ENCODE peak calls at places on chromosomes 2 and 18, in seven cellular contexts. I, V, Q, M, H, L and F are unnamed samples.

GRCh38 chr2:134412639-134412999 is 158.7 kb downstream of the MGAT5 start:
- DNase-seq in I (no peak), V (no peak), Q (no peak), M (no peak), H (no peak), L (no peak), F (no peak)

GRCh38 chr2:10620481-10620880 is 69.3 kb downstream of the NOL10 start:
- DNase-seq in I (no peak), V (no peak), Q (no peak), M (no peak), H (no peak), L (no peak), F (no peak)

GRCh38 chr2:218892693-218893348 is 12.2 kb downstream of the WNT10A start:
- DNase-seq in I (peak), V (peak), Q (peak), M (peak), H (peak), L (peak), F (peak)

GRCh38 chr2:6957910-6958615 is 40.9 kb downstream of the RNF144A start:
- DNase-seq in I (no peak), V (no peak), Q (no peak), M (no peak), H (no peak), L (no peak), F (no peak)

GRCh38 chr2:151761193-151761592 is 26.9 kb upstream of the NEB start:
- DNase-seq in I (no peak), V (no peak), Q (no peak), M (no peak), H (no peak), L (no peak), F (no peak)

GRCh38 chr2:24203029-24203786 is 28.4 kb downstream of the FAM228A start:
- DNase-seq in I (no peak), V (no peak), Q (no peak), M (no peak), H (no peak), L (no peak), F (no peak)

GRCh38 chr2:232385660-232386489 is 7.3 kb downstream of the ALPP start:
- DNase-seq in I (no peak), V (no peak), Q (no peak), M (no peak), H (no peak), L (no peak), F (no peak)

GRCh38 chr2:6968319-6969100 is 51.3 kb downstream of the RNF144A start:
- DNase-seq in I (peak), V (no peak), Q (peak), M (no peak), H (no peak), L (no peak), F (no peak)

GRCh38 chr18:13217466-13217961 is 1.0 kb upstream of the LDLRAD4 start:
- DNase-seq in I (no peak), V (peak), Q (peak), M (peak), H (no peak), L (no peak), F (peak)

GRCh38 chr2:178241852-178242551 is 47.7 kb downstream of the OSBPL6 start:
- DNase-seq in I (no peak), V (no peak), Q (peak), M (no peak), H (no peak), L (no peak), F (no peak)

GRCh38 chr2:182504903-182505302 is 78.1 kb upstream of the PDE1A start:
- DNase-seq in I (no peak), V (no peak), Q (no peak), M (no peak), H (no peak), L (no peak), F (no peak)

GRCh38 chr2:206203331-206203730 is 43.6 kb downstream of the EEF1B2 start:
- DNase-seq in I (no peak), V (no peak), Q (no peak), M (no peak), H (no peak), L (no peak), F (no peak)

GRCh38 chr2:16821696-16822095 is 156.1 kb upstream of the CYRIA start:
- DNase-seq in I (no peak), V (no peak), Q (no peak), M (no peak), H (no peak), L (no peak), F (no peak)

GRCh38 chr2:233083782-233084181 is 23.6 kb downstream of the INPP5D start:
- DNase-seq in I (no peak), V (no peak), Q (no peak), M (no peak), H (no peak), L (no peak), F (no peak)

GRCh38 chr18:50629148-50629631 is 69.3 kb downstream of the MAPK4 start:
- DNase-seq in I (no peak), V (no peak), Q (no peak), M (no peak), H (no peak), L (no peak), F (no peak)

GRCh38 chr2:235444101-235444597 is 49.7 kb upstream of the AGAP1 start:
- DNase-seq in I (peak), V (no peak), Q (no peak), M (no peak), H (no peak), L (no peak), F (no peak)

GRCh38 chr18:61331051-61331450 is 2.2 kb upstream of the CDH20 start:
- DNase-seq in I (no peak), V (no peak), Q (no peak), M (no peak), H (no peak), L (no peak), F (no peak)

GRCh38 chr2:140580799-140581198 is 1550.0 kb downstream of the LRP1B start:
- DNase-seq in I (no peak), V (no peak), Q (peak), M (no peak), H (no peak), L (no peak), F (no peak)

GRCh38 chr2:183244300-183244849 is 120.1 kb downstream of the NUP35 start:
- DNase-seq in I (no peak), V (no peak), Q (no peak), M (no peak), H (no peak), L (no peak), F (no peak)

GRCh38 chr2:231883468-231883881 is 42.7 kb downstream of the NPPC start:
- DNase-seq in I (no peak), V (no peak), Q (no peak), M (no peak), H (no peak), L (no peak), F (no peak)

GRCh38 chr2:159786938-159787337 is 11.1 kb downstream of the CD302 start:
- DNase-seq in I (no peak), V (no peak), Q (no peak), M (no peak), H (no peak), L (no peak), F (no peak)

GRCh38 chr2:15359716-15360531 is 201.2 kb downstream of the NBAS start:
- DNase-seq in I (peak), V (no peak), Q (no peak), M (no peak), H (no peak), L (no peak), F (no peak)

GRCh38 chr2:28317390-28317789 is 75.3 kb upstream of the FOSL2 start:
- DNase-seq in I (no peak), V (no peak), Q (no peak), M (no peak), H (no peak), L (no peak), F (no peak)

GRCh38 chr18:58827886-58828285 is 36.8 kb upstream of the ZNF532 start:
- DNase-seq in I (no peak), V (no peak), Q (no peak), M (no peak), H (no peak), L (no peak), F (no peak)

GRCh38 chr2:46020416-46020815 is 276.8 kb upstream of the EPAS1 start:
- DNase-seq in I (no peak), V (no peak), Q (no peak), M (no peak), H (no peak), L (no peak), F (no peak)

GRCh38 chr2:56195563-56195962 is 11.8 kb downstream of the CCDC85A start:
- DNase-seq in I (no peak), V (no peak), Q (no peak), M (no peak), H (no peak), L (no peak), F (no peak)

GRCh38 chr2:205659922-205660321 is 22.4 kb upstream of the NRP2 start:
- DNase-seq in I (no peak), V (peak), Q (no peak), M (no peak), H (no peak), L (no peak), F (no peak)

GRCh38 chr18:28331551-28331950 is 154.6 kb upstream of the CDH2 start:
- DNase-seq in I (no peak), V (no peak), Q (no peak), M (no peak), H (no peak), L (no peak), F (no peak)

GRCh38 chr2:86446060-86446459 is 4.9 kb downstream of the KDM3A start:
- DNase-seq in I (peak), V (no peak), Q (no peak), M (no peak), H (no peak), L (no peak), F (no peak)

GRCh38 chr2:216710531-216711282 is 15.4 kb upstream of the IGFBP5 start:
- DNase-seq in I (no peak), V (no peak), Q (no peak), M (no peak), H (no peak), L (no peak), F (no peak)

GRCh38 chr18:45801396-45802004 is 24.0 kb upstream of the SIGLEC15 start:
- DNase-seq in I (no peak), V (no peak), Q (no peak), M (no peak), H (no peak), L (no peak), F (no peak)

GRCh38 chr2:161681043-161681442 is 56.8 kb downstream of the SLC4A10 start:
- DNase-seq in I (no peak), V (no peak), Q (no peak), M (no peak), H (no peak), L (no peak), F (no peak)

GRCh38 chr2:28643324-28643723 is 108.3 kb upstream of the PPP1CB start:
- DNase-seq in I (peak), V (no peak), Q (no peak), M (no peak), H (no peak), L (no peak), F (no peak)

GRCh38 chr18:6465281-6465680 is 50.6 kb upstream of the L3MBTL4 start:
- DNase-seq in I (no peak), V (no peak), Q (no peak), M (no peak), H (no peak), L (no peak), F (no peak)
- TF ChIP-seq TAF1 in I (no peak), V (no peak), Q (no peak), M (no peak), H (no peak), L (no peak), F (no peak)

GRCh38 chr2:211495339-211495738 is 938.9 kb downstream of the CPS1 start:
- DNase-seq in I (no peak), V (no peak), Q (no peak), M (no peak), H (no peak), L (no peak), F (no peak)
- TF ChIP-seq TAF1 in I (no peak), V (no peak), Q (no peak), M (no peak), H (no peak), L (no peak), F (no peak)

DNA sequence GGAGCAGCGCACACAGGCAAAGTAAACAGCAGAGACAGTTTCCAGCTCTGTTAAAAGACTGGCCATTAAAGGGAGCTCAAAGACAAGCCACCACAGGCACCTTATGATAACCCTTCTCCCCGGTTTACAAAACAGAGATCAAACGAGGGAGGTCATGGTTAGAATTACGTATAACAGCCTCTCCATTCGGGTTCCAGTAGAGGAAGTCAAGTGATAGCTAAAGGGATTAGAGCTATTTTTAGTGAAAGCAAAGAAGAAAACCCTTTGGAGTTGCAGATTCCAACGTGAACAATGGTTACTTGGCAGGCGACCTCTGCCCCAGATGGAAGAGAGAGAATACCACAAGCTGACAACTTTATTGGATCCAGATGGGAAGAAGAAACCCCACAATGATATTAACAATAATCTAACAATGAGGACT is 31.2 kb upstream of the EDAR start:
- DNase-seq in I (peak), V (no peak), Q (peak), M (no peak), H (no peak), L (no peak), F (no peak)
- TF ChIP-seq TAF1 in I (no peak), V (no peak), Q (no peak), M (no peak), H (no peak), L (no peak), F (no peak)

GRCh38 chr2:238387376-238387775 is 39.4 kb upstream of the ASB1 start:
- DNase-seq in I (no peak), V (no peak), Q (no peak), M (no peak), H (no peak), L (no peak), F (no peak)
- TF ChIP-seq TAF1 in I (no peak), V (no peak), Q (no peak), M (no peak), H (no peak), L (no peak), F (no peak)

GRCh38 chr2:19720306-19720705 is 181.5 kb downstream of the TTC32 start:
- DNase-seq in I (no peak), V (no peak), Q (no peak), M (no peak), H (no peak), L (no peak), F (no peak)

GRCh38 chr2:19719540-19719939 is 182.2 kb downstream of the TTC32 start:
- DNase-seq in I (no peak), V (no peak), Q (no peak), M (no peak), H (no peak), L (no peak), F (no peak)

GRCh38 chr2:19717446-19717845 is 184.3 kb downstream of the TTC32 start:
- DNase-seq in I (no peak), V (no peak), Q (no peak), M (no peak), H (no peak), L (no peak), F (no peak)

GRCh38 chr2:19725392-19725791 is 176.4 kb downstream of the TTC32 start:
- DNase-seq in I (no peak), V (no peak), Q (no peak), M (peak), H (no peak), L (no peak), F (no peak)

DNA sequence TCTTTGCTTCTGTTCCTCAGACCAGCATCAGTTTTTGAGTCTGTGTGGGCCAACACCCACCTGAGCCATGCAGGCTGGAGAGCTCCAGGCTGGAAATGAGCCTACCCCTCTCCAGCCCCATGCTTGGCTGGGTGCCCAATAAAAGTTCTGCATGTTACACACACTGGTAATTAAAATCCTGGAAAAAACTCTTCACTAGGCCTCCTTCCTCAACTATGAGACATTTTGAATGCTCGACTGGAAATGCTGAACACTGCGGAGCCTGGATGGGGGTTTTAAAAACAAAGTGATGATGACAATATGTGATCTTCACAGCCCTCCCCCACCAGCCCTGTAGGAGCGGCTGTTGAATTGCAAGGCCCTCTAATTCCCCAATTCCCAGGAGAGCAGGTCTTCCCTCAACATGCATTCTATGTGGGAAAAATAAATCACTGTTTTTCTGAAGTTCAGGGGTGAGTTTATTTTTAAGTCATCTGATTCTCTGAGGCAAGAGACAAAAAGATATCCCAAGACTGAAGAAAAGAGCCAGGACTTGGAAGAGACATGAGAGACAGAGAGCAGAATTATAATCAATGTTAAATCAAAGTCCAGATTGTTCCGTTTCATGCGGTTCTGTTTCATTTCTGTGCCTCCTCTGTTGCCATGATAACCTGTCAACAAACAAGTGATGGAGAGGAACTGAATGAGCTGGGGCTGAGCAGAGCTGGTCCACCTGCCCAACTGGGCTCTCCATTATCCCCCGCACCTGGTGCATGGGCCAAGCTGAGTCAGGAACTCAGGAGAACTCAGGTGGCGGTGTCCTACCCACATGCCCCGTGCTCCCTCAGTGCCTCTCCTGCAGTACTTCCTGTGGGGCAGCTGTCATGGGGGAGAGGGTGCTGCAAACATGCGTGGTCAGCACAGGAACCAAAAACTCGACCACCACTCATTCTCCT is 179.0 kb downstream of the TTC32 start:
- DNase-seq in I (no peak), V (no peak), Q (no peak), M (no peak), H (no peak), L (no peak), F (no peak)
- TF ChIP-seq TAF1 in I (no peak), V (no peak), Q (no peak), M (no peak), H (no peak), L (no peak), F (no peak)

DNA sequence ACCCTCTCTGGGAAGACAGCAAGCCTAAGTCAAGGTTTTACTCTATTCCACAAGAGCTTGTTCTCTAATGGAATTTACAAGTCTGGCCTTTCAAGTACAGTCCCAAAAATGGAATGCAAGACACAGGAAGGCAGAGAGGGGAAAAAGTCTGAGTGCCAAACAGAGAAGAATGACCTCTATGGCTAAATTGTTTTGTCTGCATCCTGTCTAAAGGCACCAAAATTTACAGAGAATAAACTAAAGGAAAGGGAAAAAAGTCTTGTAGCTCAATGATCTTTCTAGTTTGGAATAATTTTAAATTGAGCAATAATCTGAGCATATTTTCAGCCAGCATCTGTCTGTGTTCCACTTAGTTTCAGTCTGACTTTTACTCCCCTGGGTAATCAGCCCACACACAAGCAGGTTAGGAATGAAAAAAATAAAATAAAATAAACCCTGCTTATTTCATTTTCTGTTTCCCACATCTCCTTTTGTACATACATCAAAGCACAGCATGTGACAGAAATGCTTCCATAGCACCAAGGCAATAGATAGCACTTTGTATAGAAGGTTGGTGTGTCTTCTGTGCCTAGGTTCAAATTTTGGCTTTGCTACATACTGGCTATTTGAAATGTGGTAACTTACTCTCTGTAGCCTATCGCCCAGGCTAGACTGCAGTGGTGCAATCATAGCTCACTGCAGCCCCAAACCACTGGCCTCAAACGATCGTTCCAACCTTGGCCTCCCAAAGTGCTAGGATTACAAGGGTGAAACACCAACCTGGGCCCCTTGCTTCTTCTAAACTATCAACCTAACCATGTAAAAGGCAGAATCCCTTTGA is 105.1 kb downstream of the SLC8A1 start:
- DNase-seq in I (no peak), V (no peak), Q (no peak), M (no peak), H (no peak), L (peak), F (no peak)
- TF ChIP-seq TAF1 in I (no peak), V (no peak), Q (no peak), M (no peak), H (no peak), L (no peak), F (no peak)

GRCh38 chr2:61855178-61855523 is 1.3 kb upstream of the FAM161A start:
- DNase-seq in I (peak), V (no peak), Q (no peak), M (no peak), H (no peak), L (no peak), F (no peak)

GRCh38 chr2:61853848-61854434 is at the start of gene FAM161A:
- DNase-seq in I (peak), V (peak), Q (peak), M (peak), H (peak), L (peak), F (peak)

GRCh38 chr2:61853086-61853847 is 593 bp downstream of the FAM161A start:
- DNase-seq in I (peak), V (no peak), Q (peak), M (peak), H (peak), L (no peak), F (peak)

GRCh38 chr2:61854435-61855177 is 746 bp upstream of the FAM161A start:
- DNase-seq in I (peak), V (peak), Q (peak), M (peak), H (peak), L (peak), F (peak)
- TF ChIP-seq TAF1 in I (peak), V (no peak), Q (no peak), M (no peak), H (peak), L (peak), F (no peak)